ENCODE peak calls at places on chromosomes 2 and 18, in six cellular contexts. W is ovary, J is transverse colon, C is brain microvascular endothelial cell, Z is IMR-90, A is AG04449. N is an unnamed sample.

GRCh38 chr2:142857247-142858154 is 20.0 kb upstream of the KYNU start:
- DNase-seq in W (no peak), J (no peak), C (no peak), Z (peak), A (no peak), N (no peak)

GRCh38 chr18:73683618-73684238 is 463.9 kb downstream of the FBXO15 start:
- DNase-seq in W (no peak), J (no peak), C (no peak), Z (peak), A (no peak), N (no peak)

GRCh38 chr2:37831081-37831780 is 93.9 kb upstream of the RMDN2 start:
- DNase-seq in W (no peak), J (no peak), C (no peak), Z (no peak), A (no peak), N (no peak)

GRCh38 chr2:241898681-241899270 is 29.2 kb downstream of the RTP5 start:
- DNase-seq in W (peak), J (no peak), C (no peak), Z (no peak), A (no peak), N (no peak)

GRCh38 chr2:71526975-71527374 is 73.6 kb downstream of the DYSF start:
- DNase-seq in W (no peak), J (no peak), C (no peak), Z (no peak), A (no peak), N (no peak)

GRCh38 chr18:49031511-49032188 is 80.9 kb upstream of the SMAD7 start:
- DNase-seq in W (no peak), J (no peak), C (no peak), Z (no peak), A (no peak), N (no peak)

GRCh38 chr2:130823171-130823885 is 13.4 kb upstream of the ARHGEF4 start:
- DNase-seq in W (no peak), J (no peak), C (no peak), Z (no peak), A (no peak), N (no peak)

GRCh38 chr18:8005870-8006269 is 438.8 kb downstream of the PTPRM start:
- DNase-seq in W (no peak), J (no peak), C (no peak), Z (no peak), A (no peak), N (no peak)

GRCh38 chr18:23542471-23542870 is 39.2 kb downstream of the RMC1 start:
- DNase-seq in W (no peak), J (no peak), C (no peak), Z (peak), A (no peak), N (no peak)

GRCh38 chr2:68806511-68807109 is 64.6 kb downstream of the BMP10 start:
- DNase-seq in W (no peak), J (no peak), C (peak), Z (peak), A (no peak), N (peak)

GRCh38 chr18:34548120-34548972 is 161.8 kb upstream of the DTNA start:
- DNase-seq in W (no peak), J (no peak), C (no peak), Z (no peak), A (no peak), N (no peak)

GRCh38 chr2:7748717-7749415 is 831.7 kb downstream of the RNF144A start:
- DNase-seq in W (no peak), J (no peak), C (no peak), Z (peak), A (no peak), N (no peak)

GRCh38 chr2:184517402-184517801 is 80.9 kb upstream of the ZNF804A start:
- DNase-seq in W (no peak), J (no peak), C (no peak), Z (no peak), A (no peak), N (no peak)

GRCh38 chr2:184524551-184525382 is 73.6 kb upstream of the ZNF804A start:
- DNase-seq in W (no peak), J (no peak), C (no peak), Z (no peak), A (no peak), N (no peak)

GRCh38 chr2:184523732-184524131 is 74.6 kb upstream of the ZNF804A start:
- DNase-seq in W (no peak), J (no peak), C (no peak), Z (no peak), A (no peak), N (no peak)

GRCh38 chr2:184520441-184520840 is 77.9 kb upstream of the ZNF804A start:
- DNase-seq in W (no peak), J (no peak), C (no peak), Z (no peak), A (no peak), N (no peak)
- H3K4me3 ChIP-seq in W (no peak), J (no peak), C (no peak), Z (no peak), A (no peak), N (no peak)

GRCh38 chr2:11481789-11482472 is 16.0 kb upstream of the E2F6 start:
- DNase-seq in W (peak), J (no peak), C (no peak), Z (no peak), A (no peak), N (no peak)

GRCh38 chr2:11483806-11484147 is 17.8 kb upstream of the E2F6 start:
- DNase-seq in W (no peak), J (no peak), C (no peak), Z (no peak), A (no peak), N (no peak)

GRCh38 chr2:11481426-11481788 is 15.4 kb upstream of the E2F6 start:
- DNase-seq in W (no peak), J (no peak), C (no peak), Z (no peak), A (no peak), N (no peak)

GRCh38 chr2:11480859-11481258 is 14.9 kb upstream of the E2F6 start:
- DNase-seq in W (no peak), J (no peak), C (no peak), Z (no peak), A (no peak), N (no peak)

GRCh38 chr2:11482473-11483031 is 16.6 kb upstream of the E2F6 start:
- DNase-seq in W (peak), J (no peak), C (no peak), Z (no peak), A (no peak), N (no peak)
- H3K4me3 ChIP-seq in W (peak), J (peak), C (no peak), Z (peak), A (peak), N (no peak)

DNA sequence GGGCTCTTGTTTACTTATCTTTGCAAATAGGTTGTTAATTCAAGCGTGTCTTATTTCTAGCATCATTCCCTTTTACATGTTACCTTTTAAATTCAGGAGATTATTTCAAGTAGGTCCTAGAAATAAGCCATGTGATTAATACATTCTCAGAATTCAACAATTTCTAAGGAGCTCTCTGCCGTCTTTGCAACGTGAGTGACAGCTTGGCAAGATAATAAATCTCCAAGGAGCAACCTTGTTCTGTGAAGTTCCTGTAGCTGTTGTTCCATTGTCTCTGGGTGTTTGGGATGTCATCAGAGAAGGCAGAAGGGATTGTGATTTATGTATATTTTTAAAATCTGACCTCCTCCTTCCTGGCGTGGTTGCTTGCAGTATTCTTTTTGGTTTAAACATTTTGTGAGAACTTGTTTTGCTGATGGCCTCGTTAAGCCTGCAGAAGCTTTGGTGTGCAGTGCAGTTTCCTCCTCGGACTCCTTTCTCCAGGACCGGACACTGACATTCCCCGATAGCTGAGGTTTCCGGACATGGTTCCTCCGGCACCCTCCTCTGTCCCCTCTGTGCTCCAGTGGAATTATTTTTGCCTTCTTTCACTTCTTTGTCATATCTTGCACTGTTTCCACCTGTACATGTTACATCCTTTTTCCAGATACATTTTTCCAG is 33.6 kb downstream of the RAMP1 start:
- DNase-seq in W (no peak), J (no peak), C (no peak), Z (no peak), A (no peak), N (no peak)
- H3K4me3 ChIP-seq in W (no peak), J (no peak), C (no peak), Z (no peak), A (no peak), N (no peak)

GRCh38 chr2:30230479-30230854 is 867 bp upstream of the LBH start:
- DNase-seq in W (peak), J (no peak), C (peak), Z (peak), A (no peak), N (peak)
- H3K4me3 ChIP-seq in W (peak), J (peak), C (peak), Z (peak), A (peak), N (peak)

GRCh38 chr18:3500016-3500415 is 50.0 kb downstream of the TGIF1 start:
- DNase-seq in W (no peak), J (no peak), C (peak), Z (no peak), A (no peak), N (no peak)
- H3K4me3 ChIP-seq in W (no peak), J (no peak), C (no peak), Z (no peak), A (no peak), N (no peak)

N was measured in retinal pigment epithelial cell.